ENCODE peak calls at places on chromosomes 2 and 18, in five cellular contexts. G, O, J, X and Y are unnamed samples.

GRCh38 chr2:209661286-209661685 is 110.3 kb upstream of the UNC80 start:
- DNase-seq in G (peak; percentile 52), O (peak; percentile 65), J (no peak), X (no peak), Y (no peak)

GRCh38 chr18:58013241-58014211 is 30.5 kb upstream of the NEDD4L start:
- DNase-seq in G (no peak), O (no peak), J (no peak), X (peak; percentile 99), Y (no peak)

GRCh38 chr18:26342646-26343045 is 116.4 kb downstream of the TAF4B start:
- DNase-seq in G (no peak), O (no peak), J (no peak), X (no peak), Y (no peak)

GRCh38 chr18:8794133-8794986 is 89.0 kb downstream of the MTCL1 start:
- DNase-seq in G (no peak), O (peak; percentile 64), J (no peak), X (peak; percentile 66), Y (no peak)

GRCh38 chr2:76610451-76610850 is 899.7 kb upstream of the GCFC2 start:
- DNase-seq in G (no peak), O (no peak), J (no peak), X (no peak), Y (no peak)

GRCh38 chr2:122341007-122341406 is 585.6 kb downstream of the TSN start:
- DNase-seq in G (no peak), O (no peak), J (no peak), X (no peak), Y (no peak)

GRCh38 chr18:7575465-7576026 is 8.4 kb downstream of the PTPRM start:
- DNase-seq in G (no peak), O (no peak), J (no peak), X (no peak), Y (no peak)

GRCh38 chr2:3264010-3264744 is 113.4 kb downstream of the EIPR1 start:
- DNase-seq in G (no peak), O (no peak), J (no peak), X (no peak), Y (no peak)

GRCh38 chr2:40371525-40372277 is 80.2 kb downstream of the SLC8A1 start:
- DNase-seq in G (no peak), O (peak; percentile 24), J (no peak), X (no peak), Y (no peak)

GRCh38 chr18:10076502-10077030 is 162.8 kb downstream of the VAPA start:
- DNase-seq in G (no peak), O (no peak), J (no peak), X (no peak), Y (no peak)

GRCh38 chr18:56139792-56140254 is 498.6 kb downstream of the TXNL1 start:
- DNase-seq in G (no peak), O (no peak), J (no peak), X (no peak), Y (no peak)

GRCh38 chr2:222440670-222441422 is 16.5 kb downstream of the SGPP2 start:
- DNase-seq in G (no peak), O (no peak), J (no peak), X (peak; percentile 22), Y (no peak)

GRCh38 chr2:225814554-225814953 is 415.0 kb downstream of the NYAP2 start:
- DNase-seq in G (no peak), O (no peak), J (no peak), X (no peak), Y (no peak)

GRCh38 chr18:23967321-23968089 is 47.0 kb upstream of the TTC39C start:
- DNase-seq in G (no peak), O (no peak), J (no peak), X (no peak), Y (no peak)

GRCh38 chr2:20728114-20728758 is 61.3 kb downstream of the GDF7 start:
- DNase-seq in G (no peak), O (no peak), J (no peak), X (peak; percentile 91), Y (no peak)

GRCh38 chr18:58438161-58438983 is 190.5 kb downstream of the ALPK2 start:
- DNase-seq in G (no peak), O (no peak), J (no peak), X (no peak), Y (no peak)

GRCh38 chr2:224613543-224614317 is 28.6 kb upstream of the CUL3 start:
- DNase-seq in G (no peak), O (peak; percentile 46), J (no peak), X (no peak), Y (no peak)

GRCh38 chr2:52181080-52181479 is 1149.1 kb upstream of the NRXN1 start:
- DNase-seq in G (no peak), O (no peak), J (no peak), X (no peak), Y (no peak)

GRCh38 chr2:42827647-42828486 is 35.5 kb upstream of the HAAO start:
- DNase-seq in G (peak; percentile 97), O (peak; percentile 90), J (peak; percentile 90), X (peak; percentile 79), Y (peak; percentile 66)

GRCh38 chr2:233638836-233639235 is 2.6 kb downstream of the UGT1A10 start:
- DNase-seq in G (no peak), O (no peak), J (no peak), X (no peak), Y (no peak)

GRCh38 chr2:67400560-67401464 is 3.7 kb downstream of the ETAA1 start:
- DNase-seq in G (no peak), O (no peak), J (no peak), X (peak; percentile 21), Y (no peak)

GRCh38 chr2:219695145-219695544 is 67.7 kb downstream of the SLC4A3 start:
- DNase-seq in G (no peak), O (no peak), J (no peak), X (no peak), Y (no peak)

GRCh38 chr2:57443985-57444501 is 602.6 kb upstream of the VRK2 start:
- DNase-seq in G (no peak), O (no peak), J (no peak), X (no peak), Y (no peak)

DNA sequence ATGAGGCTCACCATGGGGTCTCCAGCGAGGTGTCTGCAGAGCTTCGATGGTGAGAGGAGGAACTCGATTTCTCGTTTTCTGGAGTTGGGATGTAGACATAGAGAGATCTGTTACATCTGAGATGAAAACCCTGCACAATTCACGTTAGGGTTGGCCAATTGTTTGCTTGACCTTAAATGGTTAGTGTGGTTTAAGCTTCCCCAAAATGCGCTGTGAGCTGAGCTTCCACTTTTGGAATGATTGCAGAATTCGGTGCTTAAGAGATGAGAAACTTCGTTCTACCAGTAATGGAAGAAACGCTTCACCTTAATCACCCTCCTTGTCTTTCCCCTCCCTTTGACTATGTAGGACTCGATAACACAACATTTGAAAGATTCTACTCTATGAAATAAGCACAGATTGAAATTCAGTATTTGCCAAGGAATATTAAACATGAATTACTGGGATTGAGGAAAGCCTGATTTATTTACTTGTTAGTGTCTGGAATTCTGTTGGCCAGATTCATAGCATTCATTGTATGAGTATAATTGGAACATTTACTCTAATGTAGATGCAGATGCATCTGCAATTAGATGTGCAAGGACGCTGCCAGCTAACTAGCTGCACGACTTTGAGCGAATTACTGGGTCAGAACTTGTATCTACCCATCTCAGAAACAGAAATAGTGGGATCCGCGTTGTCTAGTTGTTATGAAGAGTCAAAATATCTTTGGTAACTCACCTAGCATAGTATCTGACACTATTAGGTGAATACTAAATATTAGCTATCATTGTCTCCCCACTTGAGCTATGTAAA is 1.6 kb upstream of the KLF7 start:
- DNase-seq in G (no peak), O (no peak), J (no peak), X (peak; percentile 23), Y (no peak)
- TF ChIP-seq POLR2AphosphoS5 in G (no peak), O (no peak), J (no peak), X (no peak), Y (no peak)

DNA sequence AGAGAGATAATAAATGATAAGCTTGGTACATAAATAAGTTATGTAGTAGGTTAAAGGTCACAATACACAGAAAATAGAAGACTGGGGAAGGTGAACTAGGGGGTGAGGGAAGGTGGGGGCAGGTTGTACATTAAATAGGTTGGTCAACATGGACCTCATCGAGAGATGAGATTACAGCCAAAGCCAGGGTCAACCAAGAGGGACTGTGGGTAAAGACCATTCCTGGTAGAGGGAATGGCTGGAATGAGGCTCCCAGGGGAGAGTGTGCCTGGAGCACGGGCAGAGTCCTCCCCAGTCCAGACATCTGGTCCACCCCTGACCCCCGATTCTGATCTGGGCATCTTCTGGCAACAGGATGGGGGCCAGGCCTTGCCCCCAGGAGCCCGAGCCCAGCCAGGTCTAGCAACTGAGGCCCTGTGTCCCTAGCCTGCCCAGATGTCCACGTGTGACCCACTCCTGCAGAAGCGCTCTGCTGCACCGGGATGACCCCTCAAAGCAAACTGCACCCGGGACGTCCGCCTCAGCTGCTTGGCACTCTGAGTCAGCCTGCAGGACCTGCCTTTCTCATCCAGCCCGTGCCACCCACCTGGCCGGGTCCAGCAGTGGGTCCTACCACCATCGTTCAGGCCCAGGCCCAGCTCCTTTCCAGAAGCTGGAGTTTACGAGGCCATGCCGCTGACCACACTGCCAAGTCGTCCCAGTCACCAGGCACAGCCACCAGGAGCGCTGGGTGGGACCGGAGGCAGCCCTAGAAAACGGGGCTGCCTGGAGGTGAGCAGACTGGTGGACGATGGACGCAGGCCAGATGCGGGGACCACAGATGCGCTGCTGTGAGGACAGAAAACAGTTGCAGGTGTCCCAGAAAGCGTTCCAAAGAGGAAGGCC is 56.2 kb upstream of the ID2 start:
- DNase-seq in G (no peak), O (no peak), J (no peak), X (peak; percentile 96), Y (no peak)
- TF ChIP-seq TAF1 in G (no peak), O (no peak), J (no peak), X (peak; percentile 89), Y (no peak)

DNA sequence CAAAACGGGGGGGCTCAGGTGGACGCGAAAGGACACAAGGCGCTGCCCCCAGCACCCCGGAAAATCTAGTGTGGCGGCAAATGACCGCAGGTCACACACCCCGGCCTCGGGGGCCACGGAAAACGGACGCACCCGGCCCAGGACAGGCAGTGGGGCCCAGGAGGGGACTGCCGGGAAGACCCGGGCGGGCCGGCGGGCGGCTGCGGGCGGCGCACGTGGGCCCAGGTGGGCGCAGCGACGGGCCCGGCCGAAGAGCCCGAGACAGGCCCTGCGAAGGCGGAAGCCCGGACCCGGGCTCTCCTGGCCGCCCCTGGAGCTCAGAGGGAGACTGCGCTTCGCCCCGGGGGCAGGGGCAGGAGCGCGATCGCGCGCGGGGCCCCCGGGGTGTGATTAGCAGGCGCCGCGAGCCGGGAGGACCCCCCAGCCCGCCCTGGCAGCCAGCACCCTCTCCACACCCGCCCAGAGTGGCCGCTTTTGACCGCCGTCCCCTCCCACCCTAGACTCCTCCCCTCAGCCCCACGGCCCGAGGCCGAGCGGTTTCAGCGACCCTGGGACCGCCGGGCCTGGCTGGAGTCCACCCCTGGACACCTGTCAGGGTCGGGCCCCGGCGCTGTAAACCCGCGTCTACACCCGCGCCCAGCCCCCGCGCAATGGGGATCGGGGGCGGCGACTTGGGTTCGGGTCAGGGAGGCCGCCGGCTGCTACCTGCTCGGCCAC is 773 bp downstream of the MBP start:
- DNase-seq in G (no peak), O (peak; percentile 73), J (no peak), X (no peak), Y (peak; percentile 53)
- TF ChIP-seq POLR2AphosphoS5 in G (no peak), O (no peak), J (no peak), X (no peak), Y (peak; percentile 41)

DNA sequence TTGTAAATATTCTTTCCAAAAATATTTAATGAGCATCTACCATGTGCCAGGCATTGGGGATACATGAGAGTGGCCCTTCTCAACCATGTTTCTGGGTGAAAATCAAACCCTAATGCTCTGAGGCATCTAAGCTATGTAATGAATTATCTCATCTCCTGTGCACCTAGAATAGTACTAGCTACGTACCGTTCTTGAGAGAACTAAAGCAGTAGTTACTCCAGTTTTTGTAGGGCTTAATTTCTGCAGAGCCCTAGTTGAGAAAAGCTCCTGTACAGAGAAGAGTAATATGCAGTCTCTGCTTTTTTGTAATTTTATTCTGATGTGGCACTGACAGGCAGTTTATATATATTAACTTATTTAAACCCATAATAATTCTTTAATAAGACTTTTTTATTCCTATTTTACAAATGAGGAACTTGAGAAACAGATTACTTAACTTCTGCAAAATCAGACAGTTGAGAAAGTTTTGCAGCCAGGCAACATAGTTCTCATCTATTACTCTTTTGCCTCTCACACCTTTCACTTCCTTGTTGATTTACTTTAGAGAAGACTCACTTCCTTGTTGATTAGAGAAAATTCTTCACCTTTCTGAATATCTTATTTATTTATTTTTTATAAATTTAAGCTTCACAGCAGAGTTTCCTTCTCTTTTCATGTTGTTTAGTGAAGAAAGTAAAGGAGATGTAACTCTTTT is 3.1 kb downstream of the SPOPL start:
- DNase-seq in G (no peak), O (no peak), J (no peak), X (no peak), Y (no peak)
- TF ChIP-seq TAF1 in G (no peak), O (no peak), J (no peak), X (no peak), Y (no peak)